ENCODE peak calls at places on chromosome 7, in nine cellular contexts. I is AG09309; R is CD8-positive, alpha-beta T cell; B is neural progenitor cell; M is PC-9; Z is WTC11; S is IMR-90; V is transverse colon; D is cardiac muscle cell. P is an unnamed sample.

GRCh38 chr7:158723266-158723665 is 18.7 kb upstream of the NCAPG2 start:
- DNase-seq in I (no peak), R (no peak), B (no peak), M (no peak), Z (no peak), S (no peak), V (no peak), D (no peak), P (no peak)

GRCh38 chr7:107564553-107565298 is 955 bp downstream of the DUS4L start:
- DNase-seq in I (peak), R (no peak), B (peak), M (no peak), Z (no peak), S (peak), V (no peak), D (peak), P (peak)

GRCh38 chr7:45594780-45595535 is 20.8 kb downstream of the ADCY1 start:
- DNase-seq in I (no peak), R (no peak), B (no peak), M (no peak), Z (no peak), S (no peak), V (no peak), D (no peak), P (no peak)

GRCh38 chr7:106285801-106286492 is 1.2 kb upstream of the NAMPT start:
- DNase-seq in I (no peak), R (no peak), B (no peak), M (no peak), Z (no peak), S (peak), V (no peak), D (peak), P (peak)

GRCh38 chr7:6430271-6430940 is 17.3 kb downstream of the DAGLB start:
- DNase-seq in I (no peak), R (no peak), B (no peak), M (no peak), Z (no peak), S (peak), V (no peak), D (peak), P (peak)

GRCh38 chr7:69438584-69438983 is 159.7 kb upstream of the AUTS2 start:
- DNase-seq in I (no peak), R (no peak), B (no peak), M (no peak), Z (no peak), S (no peak), V (no peak), D (peak), P (peak)

GRCh38 chr7:158432369-158433270 is 155.0 kb downstream of the PTPRN2 start:
- DNase-seq in I (no peak), R (no peak), B (no peak), M (no peak), Z (no peak), S (no peak), V (peak), D (peak), P (no peak)

GRCh38 chr7:123961731-123962130 is 36.7 kb downstream of the SPAM1 start:
- DNase-seq in I (no peak), R (no peak), B (no peak), M (no peak), Z (no peak), S (no peak), V (no peak), D (peak), P (no peak)

GRCh38 chr7:151433721-151434400 is 6.1 kb downstream of the CRYGN start:
- DNase-seq in I (no peak), R (no peak), B (no peak), M (no peak), Z (no peak), S (no peak), V (no peak), D (no peak), P (no peak)

GRCh38 chr7:153524070-153524601 is 528.1 kb upstream of the DPP6 start:
- DNase-seq in I (no peak), R (no peak), B (no peak), M (no peak), Z (no peak), S (no peak), V (peak), D (no peak), P (no peak)

GRCh38 chr7:151320263-151320845 is 21.3 kb upstream of the NUB1 start:
- DNase-seq in I (no peak), R (no peak), B (no peak), M (no peak), Z (no peak), S (no peak), V (no peak), D (no peak), P (no peak)

GRCh38 chr7:155464948-155465739 is 7.2 kb downstream of the EN2 start:
- DNase-seq in I (no peak), R (no peak), B (peak), M (no peak), Z (no peak), S (no peak), V (no peak), D (no peak), P (no peak)

GRCh38 chr7:5424689-5425506 is 1.3 kb upstream of the TNRC18 start:
- DNase-seq in I (no peak), R (no peak), B (peak), M (peak), Z (no peak), S (peak), V (peak), D (peak), P (peak)

GRCh38 chr7:86209036-86209435 is 434.7 kb upstream of the GRM3 start:
- DNase-seq in I (no peak), R (no peak), B (no peak), M (no peak), Z (no peak), S (no peak), V (no peak), D (no peak), P (no peak)

GRCh38 chr7:137669706-137670105 is 177.1 kb downstream of the DGKI start:
- DNase-seq in I (no peak), R (no peak), B (no peak), M (no peak), Z (no peak), S (peak), V (no peak), D (no peak), P (peak)

GRCh38 chr7:123929620-123930019 is 4.6 kb downstream of the SPAM1 start:
- DNase-seq in I (no peak), R (no peak), B (peak), M (no peak), Z (no peak), S (no peak), V (no peak), D (no peak), P (no peak)

GRCh38 chr7:158828343-158829020 is 827 bp downstream of the ESYT2 start:
- DNase-seq in I (no peak), R (no peak), B (peak), M (peak), Z (peak), S (no peak), V (peak), D (peak), P (no peak)

GRCh38 chr7:57388761-57389160 is 61.2 kb upstream of the ZNF716 start:
- DNase-seq in I (no peak), R (no peak), B (no peak), M (no peak), Z (no peak), S (no peak), V (no peak), D (no peak), P (no peak)

GRCh38 chr7:67758551-67758950 is 761.9 kb downstream of the TYW1 start:
- DNase-seq in I (no peak), R (no peak), B (no peak), M (no peak), Z (no peak), S (no peak), V (no peak), D (no peak), P (no peak)

GRCh38 chr7:2273866-2274265 is 31.8 kb downstream of the NUDT1 start:
- DNase-seq in I (no peak), R (no peak), B (no peak), M (no peak), Z (no peak), S (no peak), V (no peak), D (no peak), P (no peak)

GRCh38 chr7:2269468-2270460 is 27.7 kb downstream of the NUDT1 start:
- DNase-seq in I (no peak), R (no peak), B (peak), M (peak), Z (peak), S (peak), V (no peak), D (no peak), P (peak)

GRCh38 chr7:2270495-2270894 is 28.5 kb downstream of the NUDT1 start:
- DNase-seq in I (no peak), R (no peak), B (peak), M (no peak), Z (no peak), S (no peak), V (no peak), D (no peak), P (no peak)

GRCh38 chr7:2271273-2272026 is 29.4 kb downstream of the NUDT1 start:
- DNase-seq in I (no peak), R (no peak), B (no peak), M (no peak), Z (no peak), S (no peak), V (no peak), D (no peak), P (no peak)

GRCh38 chr7:2272031-2272430 is 30.0 kb downstream of the NUDT1 start:
- DNase-seq in I (no peak), R (no peak), B (no peak), M (no peak), Z (no peak), S (no peak), V (no peak), D (no peak), P (no peak)
- TF ChIP-seq CTCF in I (no peak), R (no peak), B (no peak), M (no peak), Z (no peak), S (no peak), V (no peak), D (no peak), P (no peak)

DNA sequence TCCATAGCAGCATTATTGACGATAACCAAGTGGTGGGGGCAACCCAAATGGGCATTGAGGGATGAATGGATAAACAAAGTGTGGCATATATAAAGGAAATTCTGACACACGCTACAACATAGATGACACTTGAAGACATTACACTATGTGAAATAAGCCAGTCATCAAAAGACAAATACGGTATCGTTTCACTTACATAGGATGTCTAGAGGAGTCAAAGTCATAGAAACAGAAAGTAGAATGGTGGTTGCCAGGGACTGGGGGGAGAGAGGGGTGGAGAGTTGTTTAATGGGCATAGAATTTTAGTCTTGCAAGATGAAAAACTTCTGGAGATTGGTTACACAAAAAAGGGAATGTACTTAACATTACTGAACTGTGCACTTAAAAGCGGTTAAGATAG is 53.7 kb downstream of the LSM5 start:
- DNase-seq in I (no peak), R (no peak), B (no peak), M (no peak), Z (no peak), S (no peak), V (no peak), D (no peak), P (no peak)
- TF ChIP-seq CTCF in I (no peak), R (no peak), B (no peak), M (no peak), Z (no peak), S (no peak), V (no peak), D (no peak), P (no peak)

GRCh38 chr7:71925663-71926062 is 486.5 kb downstream of the CALN1 start:
- DNase-seq in I (no peak), R (no peak), B (peak), M (no peak), Z (peak), S (no peak), V (no peak), D (no peak), P (no peak)
- TF ChIP-seq CTCF in I (no peak), R (no peak), B (peak), M (no peak), Z (peak), S (no peak), V (no peak), D (no peak), P (no peak)

GRCh38 chr7:132577206-132578049 is 1.2 kb upstream of the PLXNA4 start:
- DNase-seq in I (peak), R (no peak), B (peak), M (no peak), Z (peak), S (peak), V (peak), D (peak), P (peak)
- TF ChIP-seq CTCF in I (no peak), R (no peak), B (peak), M (no peak), Z (no peak), S (no peak), V (no peak), D (peak), P (no peak)

DNA sequence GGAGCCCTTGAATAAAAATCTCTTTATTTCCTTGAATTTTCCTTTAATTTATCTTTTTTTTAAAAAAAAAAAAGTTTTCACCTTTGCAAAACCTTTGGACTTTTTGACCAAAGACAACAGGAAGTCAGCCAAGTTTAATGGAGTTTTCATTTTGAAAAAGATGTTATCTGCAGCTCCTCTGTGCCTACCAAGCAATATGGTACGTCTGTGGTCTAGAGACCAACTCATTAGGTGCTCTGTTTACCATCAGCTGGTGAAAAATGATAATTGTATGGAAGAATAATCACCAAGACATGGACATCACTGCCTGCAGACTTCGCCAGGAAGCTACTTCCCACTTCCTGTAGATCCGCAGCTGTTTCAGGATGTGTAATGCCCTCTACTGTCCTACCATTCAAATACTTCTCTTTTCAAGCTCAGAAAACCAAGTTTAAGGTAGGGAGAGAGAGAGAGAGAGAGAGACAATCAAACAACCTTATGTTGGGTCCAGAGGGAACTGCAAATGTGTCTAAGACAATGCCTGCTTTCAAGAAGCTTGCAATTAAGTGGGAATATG is 18.7 kb downstream of the PLXNA4 start:
- DNase-seq in I (no peak), R (no peak), B (no peak), M (no peak), Z (no peak), S (no peak), V (no peak), D (peak), P (peak)
- TF ChIP-seq CTCF in I (no peak), R (no peak), B (peak), M (no peak), Z (no peak), S (no peak), V (no peak), D (peak), P (peak)

GRCh38 chr7:100504887-100505611 is 21.3 kb downstream of the NYAP1 start:
- DNase-seq in I (no peak), R (no peak), B (no peak), M (no peak), Z (no peak), S (no peak), V (no peak), D (no peak), P (no peak)
- TF ChIP-seq CTCF in I (no peak), R (no peak), B (no peak), M (no peak), Z (no peak), S (no peak), V (no peak), D (no peak), P (no peak)

GRCh38 chr7:37853468-37853867 is 5.1 kb downstream of the NME8 start:
- DNase-seq in I (no peak), R (no peak), B (no peak), M (no peak), Z (peak), S (no peak), V (no peak), D (peak), P (no peak)
- TF ChIP-seq CTCF in I (peak), R (no peak), B (peak), M (peak), Z (peak), S (no peak), V (no peak), D (peak), P (peak)

DNA sequence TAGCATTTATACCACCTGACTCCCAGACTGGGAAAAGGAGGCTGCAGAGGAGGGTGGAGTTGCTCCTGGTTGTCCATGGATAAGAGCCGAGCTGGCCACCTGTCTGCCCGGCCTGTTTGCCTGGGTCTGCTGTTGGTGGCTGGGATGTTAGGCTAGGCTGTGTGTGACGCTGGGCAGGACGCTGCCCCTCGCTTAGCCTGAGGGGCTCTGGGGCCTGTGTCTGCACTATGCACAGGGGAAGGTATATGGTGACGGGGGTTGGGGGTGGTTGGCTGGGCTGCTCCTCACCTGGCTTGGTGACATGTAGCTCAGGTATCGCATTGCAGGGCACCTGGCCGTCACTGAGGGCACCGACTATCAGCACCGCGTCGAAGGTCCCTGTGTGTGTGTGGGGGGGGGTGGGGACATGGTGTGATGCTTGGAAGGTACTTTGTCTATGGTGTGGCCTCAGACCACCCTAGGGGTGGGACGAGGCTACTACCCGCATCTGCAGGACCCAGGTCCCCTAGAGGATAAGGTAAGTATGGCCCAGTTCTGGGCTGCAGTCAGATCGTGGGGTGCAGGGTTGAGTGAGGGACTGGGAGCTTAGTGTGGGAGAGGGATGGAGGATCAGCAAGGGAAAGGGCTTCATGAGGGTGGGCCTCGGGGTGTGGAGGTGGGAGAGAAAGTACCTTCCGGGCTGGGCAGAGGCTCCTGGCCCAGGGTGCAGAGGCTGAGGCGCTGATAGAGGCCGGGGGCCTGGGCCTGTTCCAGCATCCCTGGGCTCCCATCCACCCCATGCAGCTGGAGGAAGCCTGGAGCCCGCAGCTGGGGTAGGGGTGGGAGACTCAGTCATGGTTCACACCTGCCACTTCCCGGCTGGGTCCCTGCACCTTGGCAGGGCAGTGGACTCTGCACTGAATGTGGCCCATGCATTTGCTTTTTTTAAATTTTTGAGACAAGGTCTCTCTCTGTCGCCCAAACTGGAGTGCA is 2.3 kb downstream of the METTL27 start:
- DNase-seq in I (no peak), R (no peak), B (no peak), M (no peak), Z (peak), S (no peak), V (no peak), D (no peak), P (no peak)
- TF ChIP-seq CTCF in I (no peak), R (no peak), B (peak), M (no peak), Z (no peak), S (no peak), V (no peak), D (no peak), P (no peak)

GRCh38 chr7:22725585-22725984 is 1.4 kb upstream of the IL6 start:
- DNase-seq in I (no peak), R (no peak), B (peak), M (no peak), Z (no peak), S (peak), V (no peak), D (peak), P (peak)
- TF ChIP-seq CTCF in I (no peak), R (no peak), B (no peak), M (no peak), Z (no peak), S (peak), V (no peak), D (no peak), P (peak)

DNA sequence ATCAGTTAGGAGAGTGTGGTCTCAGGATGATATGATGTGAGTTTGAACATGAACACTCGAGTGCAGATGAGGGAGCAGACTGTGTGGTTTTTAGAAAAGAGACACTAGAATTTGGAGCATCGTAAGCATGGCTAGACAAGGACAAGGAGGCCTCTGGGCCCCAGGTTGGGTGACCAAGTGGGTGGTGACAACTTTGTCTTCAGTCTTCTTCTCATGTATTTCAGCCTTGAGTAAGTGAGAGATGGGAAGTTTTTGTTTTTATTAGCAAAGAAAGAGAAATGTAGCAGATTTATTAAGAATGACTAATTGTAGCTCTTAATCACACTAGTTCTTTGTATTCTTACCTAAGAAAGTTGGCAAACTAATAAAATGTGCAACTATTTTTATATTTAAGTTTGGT is 16.3 kb downstream of the TES start:
- DNase-seq in I (no peak), R (no peak), B (no peak), M (no peak), Z (no peak), S (peak), V (no peak), D (no peak), P (no peak)
- TF ChIP-seq CTCF in I (no peak), R (no peak), B (no peak), M (no peak), Z (no peak), S (no peak), V (no peak), D (no peak), P (no peak)

P was measured in AG10803.